ENCODE peak calls at places on chromosomes 1 and 21, in six cellular contexts. Q is tibial artery; Y is activated naive CD4-positive, alpha-beta T cell; Z is thoracic aorta; B is small intestine; S is NCI-H1105. K is an unnamed sample.

GRCh38 chr1:42931911-42932422 is 26.7 kb downstream of the SLC2A1 start:
- DNase-seq in Y (no peak), Z (no peak), Q (peak; percentile 72), B (peak; percentile 75), S (no peak), K (no peak)

GRCh38 chr1:8702121-8702520 is 115.3 kb downstream of the RERE start:
- DNase-seq in B (peak; percentile 49), Q (no peak), Z (no peak), S (peak; percentile 70), Y (no peak), K (peak; percentile 33)

GRCh38 chr21:17903029-17903806 is 84.1 kb upstream of the C21orf91 start:
- DNase-seq in S (peak; percentile 63), Y (no peak), Z (no peak), B (peak; percentile 34), Q (no peak), K (peak; percentile 52)

GRCh38 chr1:112715264-112716053 is at the start of gene PPM1J:
- DNase-seq in Z (peak; percentile 98), S (peak; percentile 81), Q (peak; percentile 99), Y (peak; percentile 72), B (peak; percentile 98), K (peak; percentile 86)

GRCh38 chr1:37945743-37946702 is 830 bp downstream of the INPP5B start:
- DNase-seq in Q (peak; percentile 90), Z (peak; percentile 41), B (no peak), S (no peak), Y (no peak), K (no peak)

GRCh38 chr1:94606471-94606870 is 64.9 kb upstream of the F3 start:
- DNase-seq in S (no peak), Y (no peak), B (peak; percentile 39), Z (no peak), Q (no peak), K (no peak)

GRCh38 chr1:110508038-110508437 is 10.9 kb downstream of the KCNA10 start:
- DNase-seq in Q (peak; percentile 74), Z (no peak), Y (no peak), B (peak; percentile 24), S (no peak), K (no peak)

GRCh38 chr1:153790996-153791855 is 16.0 kb downstream of the SLC27A3 start:
- DNase-seq in B (no peak), Q (peak; percentile 67), Z (no peak), S (no peak), Y (no peak), K (no peak)

GRCh38 chr1:225855503-225856285 is 26.5 kb downstream of the TMEM63A start:
- DNase-seq in Q (no peak), S (no peak), Y (no peak), Z (no peak), B (no peak), K (no peak)

GRCh38 chr1:172393354-172393753 is 27.1 kb upstream of the C1orf105 start:
- DNase-seq in Y (no peak), Q (no peak), Z (no peak), S (no peak), B (no peak), K (no peak)

GRCh38 chr1:64598100-64598571 is 128.2 kb downstream of the CACHD1 start:
- DNase-seq in S (no peak), B (peak; percentile 45), Z (no peak), Q (no peak), Y (no peak), K (no peak)

GRCh38 chr1:110630770-110631663 is 24.9 kb upstream of the KCNA2 start:
- DNase-seq in Q (no peak), S (peak; percentile 77), Z (no peak), B (peak; percentile 79), Y (peak; percentile 46), K (peak; percentile 74)

GRCh38 chr1:154629160-154630073 is 21.4 kb upstream of the ADAR start:
- DNase-seq in Y (no peak), Q (no peak), B (no peak), S (no peak), Z (no peak), K (no peak)

GRCh38 chr21:15397258-15397657 is 332.5 kb upstream of the NRIP1 start:
- DNase-seq in S (no peak), B (no peak), Z (no peak), Q (no peak), Y (no peak), K (no peak)

GRCh38 chr1:164794310-164794709 is 235.3 kb downstream of the PBX1 start:
- DNase-seq in Z (no peak), Y (no peak), S (no peak), B (no peak), Q (no peak), K (no peak)

GRCh38 chr21:31455506-31455905 is 111.4 kb upstream of the TIAM1 start:
- DNase-seq in Z (no peak), S (no peak), B (no peak), Y (no peak), Q (no peak), K (no peak)

GRCh38 chr1:150997949-150998348 is 8.8 kb downstream of the MINDY1 start:
- DNase-seq in Z (no peak), B (no peak), Y (no peak), S (no peak), Q (no peak), K (no peak)

GRCh38 chr1:50620680-50621329 is 197.6 kb upstream of the DMRTA2 start:
- DNase-seq in Q (no peak), B (peak; percentile 20), Y (no peak), Z (no peak), S (no peak), K (no peak)

GRCh38 chr1:116769561-116769977 is 15.3 kb downstream of the CD2 start:
- DNase-seq in Z (no peak), Q (no peak), S (no peak), B (peak; percentile 68), Y (no peak), K (no peak)

GRCh38 chr1:210372931-210373627 is 44.4 kb downstream of the HHAT start:
- DNase-seq in B (no peak), Y (no peak), S (no peak), Z (no peak), Q (no peak), K (no peak)